ENCODE peak calls at places on chromosomes 13 and 19, in four cellular contexts. One of them, this sample, is unnamed. For H3K4me1, the result is how much of the 10 kb centered on the place peaks cover.

GRCh38 chr13:22061806-22062391 is 391.0 kb downstream of the FGF9 start:
- DNase-seq in effector memory CD4-positive, alpha-beta T cell: no peak
- DNase-seq in breast epithelium: no peak
- DNase-seq in OCI-LY7: no peak
- DNase-seq in this sample: no peak

GRCh38 chr19:8580710-8581281 is 3.6 kb upstream of the MYO1F start:
- DNase-seq in effector memory CD4-positive, alpha-beta T cell: peak
- DNase-seq in breast epithelium: peak
- DNase-seq in OCI-LY7: peak
- DNase-seq in this sample: peak

GRCh38 chr19:48397263-48397635 is 3.8 kb downstream of the GRIN2D start:
- DNase-seq in effector memory CD4-positive, alpha-beta T cell: no peak
- DNase-seq in breast epithelium: no peak
- DNase-seq in OCI-LY7: no peak
- DNase-seq in this sample: no peak

GRCh38 chr13:84658881-84659661 is 776.8 kb upstream of the SLITRK1 start:
- DNase-seq in effector memory CD4-positive, alpha-beta T cell: no peak
- DNase-seq in breast epithelium: no peak
- DNase-seq in OCI-LY7: no peak
- DNase-seq in this sample: no peak

GRCh38 chr19:48271531-48272151 is 1.8 kb downstream of the ZNF114 start:
- DNase-seq in effector memory CD4-positive, alpha-beta T cell: no peak
- DNase-seq in breast epithelium: no peak
- DNase-seq in OCI-LY7: peak
- DNase-seq in this sample: no peak

GRCh38 chr13:43489168-43489730 is 297.5 kb downstream of the ENOX1 start:
- DNase-seq in effector memory CD4-positive, alpha-beta T cell: no peak
- DNase-seq in breast epithelium: no peak
- DNase-seq in OCI-LY7: no peak
- DNase-seq in this sample: no peak

GRCh38 chr19:49129238-49129583 is 9.9 kb downstream of the PPFIA3 start:
- DNase-seq in effector memory CD4-positive, alpha-beta T cell: no peak
- DNase-seq in breast epithelium: no peak
- DNase-seq in OCI-LY7: no peak
- DNase-seq in this sample: no peak

GRCh38 chr13:50080856-50081105 is 65.5 kb downstream of the KCNRG start:
- DNase-seq in effector memory CD4-positive, alpha-beta T cell: no peak
- DNase-seq in breast epithelium: no peak
- DNase-seq in OCI-LY7: no peak
- DNase-seq in this sample: peak

GRCh38 chr13:72565893-72566292 is 161.5 kb downstream of the MZT1 start:
- DNase-seq in effector memory CD4-positive, alpha-beta T cell: no peak
- DNase-seq in breast epithelium: no peak
- DNase-seq in OCI-LY7: peak
- DNase-seq in this sample: no peak

GRCh38 chr13:29684441-29684840 is 89.0 kb upstream of the SLC7A1 start:
- DNase-seq in effector memory CD4-positive, alpha-beta T cell: no peak
- DNase-seq in breast epithelium: no peak
- DNase-seq in OCI-LY7: no peak
- DNase-seq in this sample: no peak

GRCh38 chr13:25018729-25019115 is 77.2 kb upstream of the PABPC3 start:
- DNase-seq in effector memory CD4-positive, alpha-beta T cell: no peak
- DNase-seq in breast epithelium: no peak
- DNase-seq in OCI-LY7: no peak
- DNase-seq in this sample: no peak

GRCh38 chr13:75645141-75645540 is 9.0 kb downstream of the LMO7 start:
- DNase-seq in effector memory CD4-positive, alpha-beta T cell: no peak
- DNase-seq in breast epithelium: no peak
- DNase-seq in OCI-LY7: no peak
- DNase-seq in this sample: no peak

GRCh38 chr13:77033717-77034302 is 6.9 kb upstream of the FBXL3 start:
- DNase-seq in effector memory CD4-positive, alpha-beta T cell: no peak
- DNase-seq in breast epithelium: no peak
- DNase-seq in OCI-LY7: no peak
- DNase-seq in this sample: no peak

GRCh38 chr19:10517760-10518443 is 655 bp upstream of the S1PR5 start:
- DNase-seq in effector memory CD4-positive, alpha-beta T cell: no peak
- DNase-seq in breast epithelium: no peak
- DNase-seq in OCI-LY7: no peak
- DNase-seq in this sample: no peak

GRCh38 chr19:46428278-46429141 is at the start of gene PNMA8C:
- DNase-seq in effector memory CD4-positive, alpha-beta T cell: peak
- DNase-seq in breast epithelium: no peak
- DNase-seq in OCI-LY7: peak
- DNase-seq in this sample: peak

GRCh38 chr19:11587302-11587972 is 9.8 kb upstream of the ZNF627 start:
- DNase-seq in effector memory CD4-positive, alpha-beta T cell: peak
- DNase-seq in breast epithelium: peak
- DNase-seq in OCI-LY7: peak
- DNase-seq in this sample: peak

GRCh38 chr19:42193294-42193693 is 24.2 kb downstream of the DEDD2 start:
- DNase-seq in effector memory CD4-positive, alpha-beta T cell: no peak
- DNase-seq in breast epithelium: no peak
- DNase-seq in OCI-LY7: no peak
- DNase-seq in this sample: no peak

GRCh38 chr19:18278521-18279265 is 2.7 kb downstream of the JUND start:
- DNase-seq in effector memory CD4-positive, alpha-beta T cell: peak
- DNase-seq in breast epithelium: no peak
- DNase-seq in OCI-LY7: peak
- DNase-seq in this sample: peak

GRCh38 chr13:99312493-99312883 is 5.3 kb upstream of the GPR183 start:
- DNase-seq in effector memory CD4-positive, alpha-beta T cell: no peak
- DNase-seq in breast epithelium: no peak
- DNase-seq in OCI-LY7: no peak
- DNase-seq in this sample: no peak

GRCh38 chr19:19599190-19599535 is 19.3 kb downstream of the PBX4 start:
- DNase-seq in effector memory CD4-positive, alpha-beta T cell: no peak
- DNase-seq in breast epithelium: no peak
- DNase-seq in OCI-LY7: no peak
- DNase-seq in this sample: no peak

GRCh38 chr13:48333976-48334375 is 30.4 kb downstream of the RB1 start:
- DNase-seq in effector memory CD4-positive, alpha-beta T cell: no peak
- DNase-seq in breast epithelium: no peak
- DNase-seq in OCI-LY7: no peak
- DNase-seq in this sample: no peak

GRCh38 chr13:73849292-73849691 is 284.9 kb downstream of the KLF12 start:
- DNase-seq in effector memory CD4-positive, alpha-beta T cell: no peak
- DNase-seq in breast epithelium: no peak
- DNase-seq in OCI-LY7: peak
- DNase-seq in this sample: peak

GRCh38 chr13:30577381-30577780 is 40.3 kb upstream of the USPL1 start:
- DNase-seq in effector memory CD4-positive, alpha-beta T cell: peak
- DNase-seq in breast epithelium: no peak
- DNase-seq in OCI-LY7: no peak
- DNase-seq in this sample: peak

GRCh38 chr19:41801682-41802317 is 5.4 kb downstream of the CEACAM3 start:
- DNase-seq in effector memory CD4-positive, alpha-beta T cell: no peak
- DNase-seq in breast epithelium: no peak
- DNase-seq in OCI-LY7: no peak
- DNase-seq in this sample: no peak

GRCh38 chr19:35144600-35145436 is 1.8 kb downstream of the FXYD7 start:
- DNase-seq in effector memory CD4-positive, alpha-beta T cell: peak
- DNase-seq in breast epithelium: no peak
- DNase-seq in OCI-LY7: peak
- DNase-seq in this sample: no peak

GRCh38 chr19:7705387-7706187 is 3.7 kb upstream of the FCER2 start:
- DNase-seq in effector memory CD4-positive, alpha-beta T cell: peak
- DNase-seq in breast epithelium: no peak
- DNase-seq in OCI-LY7: peak
- DNase-seq in this sample: peak

GRCh38 chr19:44212865-44213346 is 574 bp downstream of the ZNF227 start:
- DNase-seq in effector memory CD4-positive, alpha-beta T cell: no peak
- DNase-seq in breast epithelium: no peak
- DNase-seq in OCI-LY7: no peak
- DNase-seq in this sample: no peak

GRCh38 chr19:793775-794174 is 3.5 kb upstream of the PTBP1 start:
- DNase-seq in effector memory CD4-positive, alpha-beta T cell: no peak
- DNase-seq in breast epithelium: no peak
- DNase-seq in OCI-LY7: no peak
- DNase-seq in this sample: no peak

GRCh38 chr13:114077121-114077937 is 55.1 kb downstream of the RASA3 start:
- DNase-seq in effector memory CD4-positive, alpha-beta T cell: no peak
- DNase-seq in breast epithelium: peak
- DNase-seq in OCI-LY7: no peak
- DNase-seq in this sample: no peak
- H3K4me1 ChIP-seq in effector memory CD4-positive, alpha-beta T cell: under half
- H3K4me1 ChIP-seq in breast epithelium: under half
- H3K4me1 ChIP-seq in OCI-LY7: under half
- H3K4me1 ChIP-seq in this sample: under half

GRCh38 chr13:45336025-45336800 is 4.8 kb downstream of the TPT1 start:
- DNase-seq in effector memory CD4-positive, alpha-beta T cell: no peak
- DNase-seq in breast epithelium: no peak
- DNase-seq in OCI-LY7: no peak
- DNase-seq in this sample: no peak

GRCh38 chr13:45337395-45337794 is 3.6 kb downstream of the TPT1 start:
- DNase-seq in effector memory CD4-positive, alpha-beta T cell: no peak
- DNase-seq in breast epithelium: no peak
- DNase-seq in OCI-LY7: no peak
- DNase-seq in this sample: no peak

GRCh38 chr13:45339399-45339798 is 1.6 kb downstream of the TPT1 start:
- DNase-seq in effector memory CD4-positive, alpha-beta T cell: no peak
- DNase-seq in breast epithelium: no peak
- DNase-seq in OCI-LY7: no peak
- DNase-seq in this sample: no peak

GRCh38 chr13:45339867-45340266 is 1.1 kb downstream of the TPT1 start:
- DNase-seq in effector memory CD4-positive, alpha-beta T cell: no peak
- DNase-seq in breast epithelium: no peak
- DNase-seq in OCI-LY7: no peak
- DNase-seq in this sample: no peak

DNA sequence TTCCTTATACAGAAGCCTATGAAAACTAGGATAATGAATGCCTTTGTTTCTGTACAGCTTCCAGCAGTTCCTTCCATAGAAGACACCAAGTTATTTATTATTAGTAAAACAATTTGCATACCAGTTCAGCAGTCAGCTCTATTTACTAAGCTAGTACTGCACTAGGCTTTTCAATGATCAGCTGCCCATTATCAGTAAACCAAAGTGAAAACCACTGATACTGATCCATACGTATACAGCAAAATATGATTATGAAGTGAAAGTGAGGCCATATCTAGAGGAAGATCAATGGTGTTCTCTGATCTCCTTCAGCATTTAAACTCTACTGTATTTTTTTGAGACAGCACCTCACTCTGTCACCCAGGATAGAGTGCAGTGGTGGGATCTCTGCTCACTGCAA is 3.2 kb downstream of the TPT1 start:
- DNase-seq in effector memory CD4-positive, alpha-beta T cell: no peak
- DNase-seq in breast epithelium: no peak
- DNase-seq in OCI-LY7: no peak
- DNase-seq in this sample: no peak
- H3K4me1 ChIP-seq in effector memory CD4-positive, alpha-beta T cell: half or more
- H3K4me1 ChIP-seq in breast epithelium: under half
- H3K4me1 ChIP-seq in OCI-LY7: half or more
- H3K4me1 ChIP-seq in this sample: half or more

DNA sequence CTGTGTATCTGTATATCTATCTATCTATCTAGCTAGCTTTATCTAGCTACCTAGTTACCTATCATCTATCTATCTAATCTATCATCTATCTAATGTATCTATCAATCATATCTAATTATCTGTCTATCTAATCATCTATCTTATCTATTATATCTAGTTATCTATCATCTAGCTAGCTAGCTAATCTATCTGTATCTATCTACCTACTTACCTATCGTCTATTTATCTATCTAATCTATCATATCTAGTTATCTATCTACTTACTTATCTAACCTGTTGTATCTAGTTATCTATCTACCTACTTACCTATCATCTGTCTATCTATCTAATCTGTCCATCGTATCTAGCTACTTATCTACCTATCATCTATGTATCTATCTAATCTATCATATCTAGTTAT is 17.9 kb downstream of the VSTM1 start:
- DNase-seq in effector memory CD4-positive, alpha-beta T cell: no peak
- DNase-seq in breast epithelium: no peak
- DNase-seq in OCI-LY7: no peak
- DNase-seq in this sample: no peak
- H3K4me1 ChIP-seq in effector memory CD4-positive, alpha-beta T cell: under half
- H3K4me1 ChIP-seq in breast epithelium: under half
- H3K4me1 ChIP-seq in OCI-LY7: under half
- H3K4me1 ChIP-seq in this sample: under half

DNA sequence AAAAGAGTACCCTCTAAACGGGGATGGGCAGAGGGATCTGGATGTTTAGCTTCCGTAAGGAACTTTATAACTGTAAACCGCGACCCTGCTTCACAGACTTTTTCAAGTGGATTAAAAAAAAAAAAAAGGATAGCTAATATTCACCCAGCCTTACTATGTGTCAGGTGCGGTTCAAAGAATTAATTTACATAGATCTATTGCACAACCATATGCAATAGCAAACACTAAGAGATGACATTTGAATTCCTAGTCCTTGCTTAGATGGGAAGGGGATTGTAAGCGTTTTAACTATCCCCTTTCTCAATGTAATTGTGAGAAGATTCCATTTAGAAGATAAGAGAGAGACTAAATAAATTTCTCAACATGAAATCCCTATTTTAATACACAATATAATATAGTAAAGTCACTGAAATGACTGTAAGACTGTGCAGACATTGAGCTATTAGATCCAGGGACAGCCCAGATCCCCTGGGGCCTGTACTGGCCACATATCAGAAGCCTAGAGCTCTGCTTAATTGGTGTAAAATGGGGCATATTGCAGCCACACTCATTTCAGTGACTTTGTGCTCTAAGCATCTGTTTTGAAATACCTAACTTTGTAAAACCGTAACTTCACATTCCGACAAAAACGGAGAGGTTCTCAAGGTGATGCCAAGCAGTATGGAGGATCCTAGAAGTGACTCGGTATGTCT is 13.6 kb downstream of the LATS2 start:
- DNase-seq in effector memory CD4-positive, alpha-beta T cell: no peak
- DNase-seq in breast epithelium: no peak
- DNase-seq in OCI-LY7: no peak
- DNase-seq in this sample: no peak
- H3K4me1 ChIP-seq in effector memory CD4-positive, alpha-beta T cell: under half
- H3K4me1 ChIP-seq in breast epithelium: under half
- H3K4me1 ChIP-seq in OCI-LY7: under half
- H3K4me1 ChIP-seq in this sample: under half

DNA sequence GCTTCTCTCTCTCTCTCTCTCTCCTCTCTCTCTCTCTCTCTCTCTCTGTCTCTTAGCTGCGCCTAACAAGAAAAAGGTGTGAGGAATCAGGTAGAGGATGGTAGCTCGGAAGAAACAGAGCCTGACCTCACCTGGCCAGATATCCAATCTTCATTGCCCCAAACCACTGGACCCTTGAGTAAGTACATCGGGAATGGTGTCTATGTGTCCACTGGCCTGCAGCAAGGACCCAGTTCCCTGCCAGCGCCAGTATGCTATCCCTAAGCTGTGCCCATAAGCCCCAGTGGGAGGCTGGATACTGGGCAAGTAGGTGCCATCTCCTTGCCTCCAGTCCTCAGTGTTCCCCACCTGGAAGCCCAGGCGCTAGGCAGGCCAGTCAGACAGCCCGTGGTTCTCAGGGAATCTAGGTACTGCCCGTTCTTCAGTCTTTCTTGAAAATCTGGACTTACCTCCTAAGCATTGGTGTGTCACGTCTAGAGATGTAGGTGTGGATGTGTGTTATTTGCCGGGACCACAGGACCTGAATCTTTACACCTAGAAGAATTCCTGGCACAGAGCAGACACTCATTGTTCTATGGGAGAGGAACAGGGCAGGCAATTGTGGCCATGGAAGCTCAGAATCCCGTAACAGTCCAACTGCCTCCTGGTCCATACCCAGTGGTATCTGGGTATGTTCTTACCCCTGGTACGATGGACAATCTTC is 7.3 kb downstream of the URAD start:
- DNase-seq in effector memory CD4-positive, alpha-beta T cell: no peak
- DNase-seq in breast epithelium: no peak
- DNase-seq in OCI-LY7: no peak
- DNase-seq in this sample: no peak
- H3K4me1 ChIP-seq in effector memory CD4-positive, alpha-beta T cell: under half
- H3K4me1 ChIP-seq in breast epithelium: under half
- H3K4me1 ChIP-seq in OCI-LY7: under half
- H3K4me1 ChIP-seq in this sample: under half